ENCODE peak calls at places on chromosomes 16 and 17, in ten cellular contexts. One of them, this sample, is unnamed.

GRCh38 chr16:88618182-88618955 is 20.0 kb upstream of the IL17C start:
- DNase-seq in heart left ventricle: no peak
- DNase-seq in kidney: no peak
- DNase-seq in IMR-90: peak
- DNase-seq in OCI-LY7: no peak
- DNase-seq in Peyer's patch: no peak
- DNase-seq in lower leg skin: no peak
- DNase-seq in upper lobe of left lung: peak
- DNase-seq in brain microvascular endothelial cell: no peak
- DNase-seq in A549: no peak
- DNase-seq in this sample: no peak

GRCh38 chr17:7843536-7844291 is 9.7 kb downstream of the KDM6B start:
- DNase-seq in heart left ventricle: peak
- DNase-seq in kidney: peak
- DNase-seq in IMR-90: peak
- DNase-seq in OCI-LY7: peak
- DNase-seq in Peyer's patch: peak
- DNase-seq in lower leg skin: peak
- DNase-seq in upper lobe of left lung: peak
- DNase-seq in brain microvascular endothelial cell: peak
- DNase-seq in A549: peak
- DNase-seq in this sample: no peak

GRCh38 chr17:10875411-10875810 is 37.5 kb upstream of the PIRT start:
- DNase-seq in heart left ventricle: no peak
- DNase-seq in kidney: no peak
- DNase-seq in IMR-90: no peak
- DNase-seq in OCI-LY7: peak
- DNase-seq in Peyer's patch: no peak
- DNase-seq in lower leg skin: no peak
- DNase-seq in upper lobe of left lung: no peak
- DNase-seq in brain microvascular endothelial cell: peak
- DNase-seq in A549: no peak
- DNase-seq in this sample: no peak

GRCh38 chr17:17811381-17812210 is 25.2 kb downstream of the SREBF1 start:
- DNase-seq in heart left ventricle: no peak
- DNase-seq in kidney: no peak
- DNase-seq in IMR-90: no peak
- DNase-seq in OCI-LY7: no peak
- DNase-seq in Peyer's patch: no peak
- DNase-seq in lower leg skin: no peak
- DNase-seq in upper lobe of left lung: no peak
- DNase-seq in brain microvascular endothelial cell: no peak
- DNase-seq in A549: no peak
- DNase-seq in this sample: no peak

GRCh38 chr17:62149961-62150360 is 84.9 kb upstream of the MED13 start:
- DNase-seq in heart left ventricle: no peak
- DNase-seq in kidney: no peak
- DNase-seq in IMR-90: no peak
- DNase-seq in OCI-LY7: no peak
- DNase-seq in Peyer's patch: no peak
- DNase-seq in lower leg skin: no peak
- DNase-seq in upper lobe of left lung: no peak
- DNase-seq in brain microvascular endothelial cell: no peak
- DNase-seq in A549: no peak
- DNase-seq in this sample: no peak

GRCh38 chr17:2701996-2702741 is 9.4 kb downstream of the CLUH start:
- DNase-seq in heart left ventricle: peak
- DNase-seq in kidney: peak
- DNase-seq in IMR-90: no peak
- DNase-seq in OCI-LY7: no peak
- DNase-seq in Peyer's patch: no peak
- DNase-seq in lower leg skin: no peak
- DNase-seq in upper lobe of left lung: no peak
- DNase-seq in brain microvascular endothelial cell: no peak
- DNase-seq in A549: no peak
- DNase-seq in this sample: no peak

GRCh38 chr16:86353185-86353584 is 157.1 kb upstream of the FOXF1 start:
- DNase-seq in heart left ventricle: no peak
- DNase-seq in kidney: no peak
- DNase-seq in IMR-90: peak
- DNase-seq in OCI-LY7: no peak
- DNase-seq in Peyer's patch: no peak
- DNase-seq in lower leg skin: no peak
- DNase-seq in upper lobe of left lung: no peak
- DNase-seq in brain microvascular endothelial cell: no peak
- DNase-seq in A549: no peak
- DNase-seq in this sample: no peak

GRCh38 chr16:54291981-54292487 is 5.4 kb upstream of the IRX3 start:
- DNase-seq in heart left ventricle: no peak
- DNase-seq in kidney: no peak
- DNase-seq in IMR-90: no peak
- DNase-seq in OCI-LY7: no peak
- DNase-seq in Peyer's patch: no peak
- DNase-seq in lower leg skin: no peak
- DNase-seq in upper lobe of left lung: no peak
- DNase-seq in brain microvascular endothelial cell: no peak
- DNase-seq in A549: no peak
- DNase-seq in this sample: no peak

DNA sequence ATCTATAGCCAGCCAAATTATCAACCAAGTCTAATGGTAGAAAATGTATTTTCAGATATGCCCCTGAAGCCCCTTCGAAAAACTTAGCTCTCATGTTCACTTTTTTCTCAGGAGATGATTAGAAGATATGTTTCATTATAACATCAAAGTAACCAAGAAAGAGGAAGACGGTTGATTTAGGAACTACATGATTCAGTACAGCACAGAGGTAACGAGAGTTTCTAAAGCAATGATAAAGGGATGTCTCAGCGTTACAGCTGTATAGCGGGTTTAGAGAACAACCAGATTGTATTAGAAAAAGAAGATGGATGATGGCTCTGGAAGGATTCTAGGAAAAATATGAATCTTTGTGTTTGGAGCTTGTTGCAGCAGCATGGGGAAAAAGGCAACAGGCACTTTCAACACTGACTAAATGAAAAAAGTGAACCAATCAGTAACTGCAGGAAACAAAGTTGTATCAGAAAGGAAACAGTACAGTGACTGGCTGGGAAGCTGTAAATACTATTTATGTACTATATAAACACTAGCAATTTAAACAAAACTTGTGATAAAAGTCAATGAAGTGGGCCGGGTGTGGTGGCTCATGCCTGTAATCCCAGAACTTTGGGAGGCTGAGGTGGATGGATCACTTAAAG is 21.5 kb downstream of the MBTD1 start:
- DNase-seq in heart left ventricle: no peak
- DNase-seq in kidney: no peak
- DNase-seq in IMR-90: no peak
- DNase-seq in OCI-LY7: peak
- DNase-seq in Peyer's patch: no peak
- DNase-seq in lower leg skin: no peak
- DNase-seq in upper lobe of left lung: no peak
- DNase-seq in brain microvascular endothelial cell: no peak
- DNase-seq in A549: no peak
- DNase-seq in this sample: no peak
- H3K4me3 ChIP-seq in heart left ventricle: no peak
- H3K4me3 ChIP-seq in kidney: no peak
- H3K4me3 ChIP-seq in IMR-90: no peak
- H3K4me3 ChIP-seq in OCI-LY7: peak
- H3K4me3 ChIP-seq in Peyer's patch: no peak
- H3K4me3 ChIP-seq in lower leg skin: no peak
- H3K4me3 ChIP-seq in upper lobe of left lung: no peak
- H3K4me3 ChIP-seq in brain microvascular endothelial cell: no peak
- H3K4me3 ChIP-seq in A549: no peak
- H3K4me3 ChIP-seq in this sample: no peak

DNA sequence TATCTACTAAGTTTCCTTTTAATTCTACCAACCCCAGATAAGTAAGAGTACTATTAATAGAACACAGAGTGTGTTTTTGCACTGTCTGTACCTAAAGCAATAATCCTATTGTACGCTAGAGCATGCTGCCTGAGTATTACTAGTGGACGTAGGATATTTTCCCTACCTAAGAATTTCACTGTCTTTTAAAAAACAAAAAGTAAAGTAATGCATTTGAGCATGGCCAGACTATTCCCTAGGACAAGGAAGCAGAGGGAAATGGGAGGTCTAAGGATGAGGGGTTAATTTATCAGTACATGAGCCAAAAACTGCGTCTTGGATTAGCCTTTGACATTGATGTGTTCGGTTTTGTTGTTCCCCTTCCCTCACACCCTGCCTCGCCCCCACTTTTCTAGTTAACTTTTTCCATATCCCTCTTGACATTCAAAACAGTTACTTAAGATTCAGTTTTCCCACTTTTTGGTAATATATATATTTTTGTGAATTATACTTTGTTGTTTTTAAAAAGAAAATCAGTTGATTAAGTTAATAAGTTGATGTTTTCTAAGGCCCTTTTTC is 56.8 kb downstream of the HLF start:
- DNase-seq in heart left ventricle: no peak
- DNase-seq in kidney: no peak
- DNase-seq in IMR-90: no peak
- DNase-seq in OCI-LY7: no peak
- DNase-seq in Peyer's patch: no peak
- DNase-seq in lower leg skin: no peak
- DNase-seq in upper lobe of left lung: no peak
- DNase-seq in brain microvascular endothelial cell: no peak
- DNase-seq in A549: no peak
- DNase-seq in this sample: no peak
- TF ChIP-seq CTCF in heart left ventricle: no peak
- TF ChIP-seq CTCF in kidney: no peak
- TF ChIP-seq CTCF in IMR-90: no peak
- TF ChIP-seq CTCF in OCI-LY7: no peak
- TF ChIP-seq CTCF in Peyer's patch: no peak
- TF ChIP-seq CTCF in lower leg skin: no peak
- TF ChIP-seq CTCF in upper lobe of left lung: no peak
- TF ChIP-seq CTCF in brain microvascular endothelial cell: no peak
- TF ChIP-seq CTCF in A549: no peak
- TF ChIP-seq CTCF in this sample: no peak

GRCh38 chr17:78725448-78726021 is 56.5 kb downstream of the CYTH1 start:
- DNase-seq in heart left ventricle: no peak
- DNase-seq in kidney: no peak
- DNase-seq in IMR-90: no peak
- DNase-seq in OCI-LY7: peak
- DNase-seq in Peyer's patch: no peak
- DNase-seq in lower leg skin: no peak
- DNase-seq in upper lobe of left lung: no peak
- DNase-seq in brain microvascular endothelial cell: no peak
- DNase-seq in A549: no peak
- DNase-seq in this sample: no peak

GRCh38 chr17:78724999-78725398 is 57.1 kb downstream of the CYTH1 start:
- DNase-seq in heart left ventricle: no peak
- DNase-seq in kidney: no peak
- DNase-seq in IMR-90: no peak
- DNase-seq in OCI-LY7: no peak
- DNase-seq in Peyer's patch: no peak
- DNase-seq in lower leg skin: no peak
- DNase-seq in upper lobe of left lung: no peak
- DNase-seq in brain microvascular endothelial cell: no peak
- DNase-seq in A549: no peak
- DNase-seq in this sample: no peak

GRCh38 chr17:78723001-78723796 is 58.9 kb downstream of the CYTH1 start:
- DNase-seq in heart left ventricle: no peak
- DNase-seq in kidney: peak
- DNase-seq in IMR-90: peak
- DNase-seq in OCI-LY7: no peak
- DNase-seq in Peyer's patch: no peak
- DNase-seq in lower leg skin: no peak
- DNase-seq in upper lobe of left lung: peak
- DNase-seq in brain microvascular endothelial cell: no peak
- DNase-seq in A549: no peak
- DNase-seq in this sample: no peak

GRCh38 chr17:78724544-78724943 is 57.5 kb downstream of the CYTH1 start:
- DNase-seq in heart left ventricle: no peak
- DNase-seq in kidney: no peak
- DNase-seq in IMR-90: no peak
- DNase-seq in OCI-LY7: no peak
- DNase-seq in Peyer's patch: no peak
- DNase-seq in lower leg skin: no peak
- DNase-seq in upper lobe of left lung: no peak
- DNase-seq in brain microvascular endothelial cell: no peak
- DNase-seq in A549: no peak
- DNase-seq in this sample: no peak

DNA sequence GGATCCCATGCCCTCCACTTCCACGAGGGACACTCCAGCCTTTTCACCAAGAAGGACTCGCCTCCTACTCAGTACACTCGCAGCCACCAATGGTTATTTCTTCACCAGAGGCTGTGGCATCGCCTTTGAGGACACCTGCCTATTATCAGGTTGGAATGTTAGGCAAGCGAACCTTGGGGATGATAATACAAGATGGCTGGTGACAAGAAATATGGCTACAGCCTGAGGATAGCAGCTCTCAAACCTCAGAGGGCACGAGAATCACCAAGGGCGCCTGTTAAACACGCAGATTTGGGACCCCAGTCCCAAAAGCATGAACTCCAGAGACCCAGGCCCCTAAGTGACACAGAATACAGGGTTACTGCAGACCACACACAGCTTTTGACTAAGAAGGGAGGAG is 58.1 kb downstream of the CYTH1 start:
- DNase-seq in heart left ventricle: no peak
- DNase-seq in kidney: no peak
- DNase-seq in IMR-90: no peak
- DNase-seq in OCI-LY7: no peak
- DNase-seq in Peyer's patch: no peak
- DNase-seq in lower leg skin: no peak
- DNase-seq in upper lobe of left lung: no peak
- DNase-seq in brain microvascular endothelial cell: no peak
- DNase-seq in A549: no peak
- DNase-seq in this sample: no peak
- H3K4me3 ChIP-seq in heart left ventricle: no peak
- H3K4me3 ChIP-seq in kidney: no peak
- H3K4me3 ChIP-seq in IMR-90: no peak
- H3K4me3 ChIP-seq in OCI-LY7: no peak
- H3K4me3 ChIP-seq in Peyer's patch: no peak
- H3K4me3 ChIP-seq in lower leg skin: no peak
- H3K4me3 ChIP-seq in upper lobe of left lung: no peak
- H3K4me3 ChIP-seq in brain microvascular endothelial cell: no peak
- H3K4me3 ChIP-seq in A549: no peak
- H3K4me3 ChIP-seq in this sample: no peak

GRCh38 chr17:65095465-65095864 is 38.9 kb upstream of the GNA13 start:
- DNase-seq in heart left ventricle: no peak
- DNase-seq in kidney: no peak
- DNase-seq in IMR-90: no peak
- DNase-seq in OCI-LY7: no peak
- DNase-seq in Peyer's patch: no peak
- DNase-seq in lower leg skin: no peak
- DNase-seq in upper lobe of left lung: no peak
- DNase-seq in brain microvascular endothelial cell: no peak
- DNase-seq in A549: no peak
- DNase-seq in this sample: no peak

GRCh38 chr17:65097110-65097509 is 40.1 kb upstream of the RGS9 start:
- DNase-seq in heart left ventricle: no peak
- DNase-seq in kidney: no peak
- DNase-seq in IMR-90: no peak
- DNase-seq in OCI-LY7: no peak
- DNase-seq in Peyer's patch: no peak
- DNase-seq in lower leg skin: no peak
- DNase-seq in upper lobe of left lung: no peak
- DNase-seq in brain microvascular endothelial cell: no peak
- DNase-seq in A549: no peak
- DNase-seq in this sample: no peak

GRCh38 chr17:65088621-65089385 is 32.3 kb upstream of the GNA13 start:
- DNase-seq in heart left ventricle: no peak
- DNase-seq in kidney: no peak
- DNase-seq in IMR-90: no peak
- DNase-seq in OCI-LY7: no peak
- DNase-seq in Peyer's patch: no peak
- DNase-seq in lower leg skin: no peak
- DNase-seq in upper lobe of left lung: no peak
- DNase-seq in brain microvascular endothelial cell: no peak
- DNase-seq in A549: no peak
- DNase-seq in this sample: no peak

GRCh38 chr17:65092262-65092661 is 35.7 kb upstream of the GNA13 start:
- DNase-seq in heart left ventricle: no peak
- DNase-seq in kidney: no peak
- DNase-seq in IMR-90: peak
- DNase-seq in OCI-LY7: no peak
- DNase-seq in Peyer's patch: no peak
- DNase-seq in lower leg skin: no peak
- DNase-seq in upper lobe of left lung: no peak
- DNase-seq in brain microvascular endothelial cell: no peak
- DNase-seq in A549: peak
- DNase-seq in this sample: no peak

GRCh38 chr17:65093930-65094329 is 37.4 kb upstream of the GNA13 start:
- DNase-seq in heart left ventricle: no peak
- DNase-seq in kidney: no peak
- DNase-seq in IMR-90: no peak
- DNase-seq in OCI-LY7: no peak
- DNase-seq in Peyer's patch: no peak
- DNase-seq in lower leg skin: no peak
- DNase-seq in upper lobe of left lung: no peak
- DNase-seq in brain microvascular endothelial cell: no peak
- DNase-seq in A549: no peak
- DNase-seq in this sample: no peak
- TF ChIP-seq CTCF in heart left ventricle: no peak
- TF ChIP-seq CTCF in kidney: no peak
- TF ChIP-seq CTCF in IMR-90: peak
- TF ChIP-seq CTCF in OCI-LY7: peak
- TF ChIP-seq CTCF in Peyer's patch: no peak
- TF ChIP-seq CTCF in lower leg skin: no peak
- TF ChIP-seq CTCF in upper lobe of left lung: no peak
- TF ChIP-seq CTCF in brain microvascular endothelial cell: peak
- TF ChIP-seq CTCF in A549: no peak
- TF ChIP-seq CTCF in this sample: peak

This sample was measured in epithelial cell of proximal tubule.